ENCODE peak calls at places on chromosomes 5 and 9, in four cellular contexts. W is psoas muscle, Y is adrenal gland, H is SJSA1. J is an unnamed sample.

GRCh38 chr5:2740849-2741555 is 10.5 kb downstream of the IRX2 start:
- DNase-seq in W (no peak), Y (no peak), H (no peak), J (no peak)

GRCh38 chr5:4222821-4223220 is 627.2 kb downstream of the IRX1 start:
- DNase-seq in W (no peak), Y (no peak), H (no peak), J (no peak)

GRCh38 chr9:113011911-113012381 is at the start of gene ZNF883:
- DNase-seq in W (peak; percentile 35), Y (peak; percentile 49), H (no peak), J (peak; percentile 14)

GRCh38 chr5:128838631-128839030 is 126.7 kb upstream of the SLC27A6 start:
- DNase-seq in W (no peak), Y (no peak), H (peak; percentile 67), J (no peak)

GRCh38 chr9:124267271-124267807 is 9.6 kb downstream of the NEK6 start:
- DNase-seq in W (peak; percentile 58), Y (no peak), H (peak; percentile 82), J (no peak)

GRCh38 chr5:111734013-111734412 is 23.0 kb downstream of the NREP start:
- DNase-seq in W (no peak), Y (peak; percentile 60), H (no peak), J (no peak)

GRCh38 chr9:100473271-100474081 is 527 bp downstream of the TMEFF1 start:
- DNase-seq in W (peak; percentile 21), Y (peak; percentile 21), H (peak; percentile 52), J (peak; percentile 4)

GRCh38 chr5:107712359-107712870 is 41.7 kb upstream of the EFNA5 start:
- DNase-seq in W (no peak), Y (no peak), H (no peak), J (no peak)

GRCh38 chr5:92364986-92365550 is 982.0 kb upstream of the ARRDC3 start:
- DNase-seq in W (no peak), Y (no peak), H (no peak), J (no peak)

GRCh38 chr9:2872941-2873323 is 29.0 kb upstream of the PUM3 start:
- DNase-seq in W (no peak), Y (no peak), H (no peak), J (no peak)

GRCh38 chr5:96297867-96298266 is 135.2 kb downstream of the PCSK1 start:
- DNase-seq in W (no peak), Y (peak; percentile 7), H (peak; percentile 33), J (no peak)

GRCh38 chr5:174583071-174583470 is 141.3 kb upstream of the MSX2 start:
- DNase-seq in W (no peak), Y (no peak), H (no peak), J (no peak)

DNA sequence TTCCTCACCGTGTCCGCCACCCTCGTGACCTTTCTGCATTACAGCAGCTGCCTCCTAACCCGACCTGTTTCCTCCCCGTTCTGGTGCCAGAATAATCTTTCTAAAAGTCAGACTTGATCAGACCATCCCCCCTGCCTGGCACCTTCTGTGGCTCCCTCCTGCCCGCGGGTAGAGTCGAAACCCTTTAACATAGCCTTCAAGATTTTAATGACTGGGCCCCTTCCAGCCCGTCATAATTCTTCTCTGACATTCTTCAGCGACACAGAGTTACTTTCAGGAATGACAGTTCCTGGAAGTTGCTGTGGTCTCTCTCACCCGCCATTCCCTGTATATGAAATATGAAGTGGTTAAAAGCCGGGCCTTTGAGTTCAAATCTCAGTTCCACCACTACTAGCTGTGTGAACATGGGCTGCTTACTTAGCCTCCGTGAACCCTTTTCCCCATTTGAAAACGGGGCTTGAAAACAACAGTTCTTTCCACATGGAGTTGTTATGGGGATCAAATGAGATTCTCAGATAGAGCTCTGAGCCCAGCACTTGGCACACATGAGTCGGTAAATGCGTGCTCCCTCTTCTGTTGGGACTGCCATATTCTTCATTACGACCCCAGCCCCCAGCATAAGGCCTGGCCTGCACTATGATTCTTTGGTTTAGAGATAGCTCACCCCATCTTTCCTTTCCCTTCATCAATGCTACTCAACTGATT is 715 bp downstream of the NANS start:
- DNase-seq in W (no peak), Y (no peak), H (no peak), J (peak; percentile 37)
- H3K27ac ChIP-seq in W (peak overlapping the region; percentile 92), Y (peak overlapping the region; percentile 91), H (peak overlapping the region; percentile 85), J (peak overlapping the region; percentile 98)

DNA sequence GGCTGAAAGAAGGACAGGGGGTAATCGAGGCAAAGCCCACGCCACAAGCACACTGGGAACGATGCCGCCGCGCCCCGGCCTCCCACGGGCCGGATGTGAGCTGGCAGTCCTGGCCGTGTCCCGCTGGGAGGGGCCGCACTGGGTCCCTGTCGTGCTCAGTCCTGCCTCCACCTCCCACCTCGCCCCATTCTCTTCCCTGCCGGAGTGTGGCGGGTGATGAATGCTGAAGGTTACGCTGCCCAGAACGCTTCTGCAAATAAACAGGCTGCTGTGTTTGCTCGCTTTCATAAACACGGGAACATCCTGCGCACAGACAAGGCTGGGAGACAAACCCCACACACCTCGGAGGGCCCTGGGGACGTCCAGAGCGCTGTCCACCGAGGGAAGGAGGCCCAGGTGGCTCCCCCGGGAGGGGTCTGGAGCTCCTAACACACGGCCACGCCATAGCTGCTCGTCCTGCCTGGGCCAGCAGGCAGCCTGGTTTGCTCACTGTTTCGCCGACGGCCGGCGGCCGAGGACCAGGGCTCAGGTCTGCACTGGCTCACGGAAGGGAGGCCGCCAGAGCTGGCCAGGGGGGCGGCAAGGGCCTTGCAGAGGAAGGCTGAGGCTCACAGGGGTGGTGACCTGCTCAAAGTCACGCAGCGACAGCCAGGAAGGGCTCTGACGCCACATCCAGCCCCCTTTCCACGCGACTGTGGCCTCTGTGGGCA is 2.3 kb downstream of the DNLZ start:
- DNase-seq in W (no peak), Y (no peak), H (peak; percentile 88), J (no peak)
- H3K36me3 ChIP-seq in W (peaks cover 6% of the 10 kb centered on the region), Y (no peaks in the 10 kb centered on the region), H (peaks cover 65% of the 10 kb centered on the region), J (no peaks in the 10 kb centered on the region)

DNA sequence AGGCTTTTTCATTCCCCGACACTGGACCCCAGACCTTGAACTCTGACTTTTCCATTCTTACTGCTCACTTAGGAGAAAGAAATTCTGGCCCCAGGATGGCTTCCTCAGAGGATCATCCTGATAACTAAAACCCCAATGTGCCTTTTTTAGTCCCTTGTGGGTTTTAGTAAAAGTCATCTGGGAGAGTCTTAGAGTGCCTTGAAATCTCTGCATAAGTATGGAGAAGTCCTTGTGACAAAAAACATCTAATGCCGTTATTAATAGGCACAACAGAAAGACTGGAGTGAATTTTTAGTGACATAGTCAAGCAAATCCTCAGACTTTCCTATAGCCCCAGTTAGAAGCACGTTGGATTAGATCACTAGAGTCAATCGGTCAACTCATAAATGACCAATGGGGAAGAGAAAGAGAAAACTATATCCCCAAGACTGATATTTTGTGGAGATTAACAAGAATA is 108.2 kb upstream of the MPDZ start:
- DNase-seq in W (no peak), Y (no peak), H (no peak), J (no peak)
- H3K27ac ChIP-seq in W (peak overlapping the region; percentile 50), Y (peak overlapping the region; percentile 39), H (no peak overlapping the region), J (no peak overlapping the region)

GRCh38 chr5:157731272-157732129 is at the start of gene THG1L:
- DNase-seq in W (peak; percentile 98), Y (peak; percentile 99), H (peak; percentile 99), J (peak; percentile 99)
- H3K36me3 ChIP-seq in W (peaks cover 36% of the 10 kb centered on the region), Y (peaks cover 22% of the 10 kb centered on the region), H (peaks cover 37% of the 10 kb centered on the region), J (no peaks in the 10 kb centered on the region)

DNA sequence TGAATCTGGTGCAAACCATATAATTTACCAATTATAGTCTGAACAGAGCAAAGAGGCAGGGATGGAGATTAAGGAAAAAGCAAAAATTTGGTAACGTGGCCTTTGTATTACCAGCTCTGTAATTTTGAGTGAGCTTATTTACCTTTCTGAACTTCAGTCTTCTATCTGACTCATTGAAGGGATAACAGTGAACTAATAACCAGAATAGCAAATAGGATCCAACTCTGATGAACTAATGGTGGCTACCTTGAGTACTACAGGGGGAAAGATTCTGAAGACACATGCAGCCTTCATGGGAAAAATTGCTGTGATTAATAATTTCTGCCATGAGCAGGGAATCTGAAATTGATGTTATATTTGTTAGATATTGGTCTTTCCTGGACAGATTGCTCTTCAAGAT is 23.0 kb upstream of the LARP1 start:
- DNase-seq in W (no peak), Y (no peak), H (no peak), J (no peak)
- H3K27ac ChIP-seq in W (no peak overlapping the region), Y (no peak overlapping the region), H (no peak overlapping the region), J (no peak overlapping the region)

GRCh38 chr5:149714877-149715502 is 15.1 kb upstream of the PPARGC1B start:
- DNase-seq in W (no peak), Y (no peak), H (no peak), J (peak; percentile 76)
- H3K36me3 ChIP-seq in W (no peaks in the 10 kb centered on the region), Y (no peaks in the 10 kb centered on the region), H (no peaks in the 10 kb centered on the region), J (no peaks in the 10 kb centered on the region)

GRCh38 chr9:70398145-70398556 is 16.3 kb downstream of the KLF9 start:
- DNase-seq in W (no peak), Y (no peak), H (no peak), J (peak; percentile 64)
- H3K27ac ChIP-seq in W (peak overlapping the region; percentile 100), Y (no peak overlapping the region), H (no peak overlapping the region), J (no peak overlapping the region)